ENCODE peak calls at places on chromosomes 3 and 15, in ten cellular contexts. Q, O, J, H, E, C, B, Y, U and R are unnamed samples.

GRCh38 chr3:42012935-42013651 is 51.2 kb upstream of the ULK4 start:
- DNase-seq in Q (peak), O (peak), J (peak), H (peak), E (no peak), C (peak), B (peak), Y (peak), U (no peak), R (peak)

GRCh38 chr15:85708402-85708932 is 86.3 kb downstream of the KLHL25 start:
- DNase-seq in Q (no peak), O (no peak), J (no peak), H (no peak), E (no peak), C (no peak), B (no peak), Y (no peak), U (no peak), R (no peak)

GRCh38 chr3:8255771-8256170 is 245.9 kb upstream of the LMCD1 start:
- DNase-seq in Q (no peak), O (no peak), J (no peak), H (no peak), E (no peak), C (no peak), B (no peak), Y (no peak), U (no peak), R (no peak)

GRCh38 chr15:53581513-53581912 is 177.9 kb downstream of the WDR72 start:
- DNase-seq in Q (no peak), O (no peak), J (no peak), H (no peak), E (no peak), C (no peak), B (no peak), Y (no peak), U (no peak), R (no peak)

GRCh38 chr15:63824570-63824969 is 9.2 kb downstream of the HERC1 start:
- DNase-seq in Q (no peak), O (no peak), J (no peak), H (no peak), E (no peak), C (no peak), B (no peak), Y (no peak), U (no peak), R (no peak)

GRCh38 chr3:48088056-48088748 is 72.0 kb upstream of the MAP4 start:
- DNase-seq in Q (no peak), O (no peak), J (no peak), H (no peak), E (no peak), C (peak), B (no peak), Y (peak), U (no peak), R (peak)

GRCh38 chr15:38699633-38700230 is 135.1 kb upstream of the RASGRP1 start:
- DNase-seq in Q (peak), O (peak), J (peak), H (peak), E (no peak), C (peak), B (peak), Y (peak), U (no peak), R (no peak)

GRCh38 chr3:162034368-162034767 is 537.8 kb downstream of the OTOL1 start:
- DNase-seq in Q (peak), O (no peak), J (no peak), H (peak), E (no peak), C (no peak), B (peak), Y (no peak), U (peak), R (no peak)

GRCh38 chr15:34337557-34338306 is at the start of gene SLC12A6:
- DNase-seq in Q (peak), O (peak), J (peak), H (peak), E (peak), C (peak), B (peak), Y (peak), U (peak), R (peak)

GRCh38 chr3:35772364-35773009 is 133.2 kb downstream of the ARPP21 start:
- DNase-seq in Q (no peak), O (no peak), J (no peak), H (no peak), E (no peak), C (no peak), B (no peak), Y (no peak), U (no peak), R (no peak)

GRCh38 chr15:65936317-65936716 is 67.0 kb downstream of the RAB11A start:
- DNase-seq in Q (no peak), O (no peak), J (no peak), H (no peak), E (no peak), C (no peak), B (no peak), Y (peak), U (no peak), R (no peak)

GRCh38 chr3:14801031-14801430 is 17.7 kb upstream of the FGD5 start:
- DNase-seq in Q (no peak), O (no peak), J (no peak), H (no peak), E (no peak), C (no peak), B (no peak), Y (no peak), U (no peak), R (no peak)

GRCh38 chr15:55586808-55587207 is 1.3 kb downstream of the PYGO1 start:
- DNase-seq in Q (peak), O (no peak), J (no peak), H (no peak), E (no peak), C (no peak), B (no peak), Y (peak), U (no peak), R (no peak)

GRCh38 chr3:113736548-113737089 is 9.4 kb downstream of the NAA50 start:
- DNase-seq in Q (peak), O (no peak), J (peak), H (peak), E (peak), C (peak), B (peak), Y (peak), U (no peak), R (no peak)

GRCh38 chr3:4079354-4080180 is 223.6 kb upstream of the SETMAR start:
- DNase-seq in Q (no peak), O (no peak), J (no peak), H (no peak), E (no peak), C (no peak), B (no peak), Y (no peak), U (no peak), R (no peak)

GRCh38 chr3:148840419-148840818 is 12.8 kb downstream of the CPB1 start:
- DNase-seq in Q (no peak), O (no peak), J (no peak), H (no peak), E (no peak), C (no peak), B (no peak), Y (no peak), U (no peak), R (no peak)

GRCh38 chr3:127043731-127044510 is 61.0 kb downstream of the PLXNA1 start:
- DNase-seq in Q (no peak), O (no peak), J (no peak), H (no peak), E (no peak), C (no peak), B (no peak), Y (no peak), U (no peak), R (no peak)

GRCh38 chr15:70093481-70094309 is 4.0 kb downstream of the TLE3 start:
- DNase-seq in Q (no peak), O (no peak), J (no peak), H (peak), E (no peak), C (no peak), B (no peak), Y (peak), U (no peak), R (no peak)

GRCh38 chr3:90016492-90017065 is 909.2 kb downstream of the EPHA3 start:
- DNase-seq in Q (no peak), O (no peak), J (no peak), H (no peak), E (no peak), C (no peak), B (no peak), Y (no peak), U (no peak), R (no peak)

GRCh38 chr3:60841355-60841754 is 409.9 kb downstream of the FHIT start:
- DNase-seq in Q (no peak), O (no peak), J (no peak), H (no peak), E (no peak), C (no peak), B (peak), Y (no peak), U (no peak), R (no peak)

GRCh38 chr3:52893723-52894122 is 3.6 kb downstream of the STIMATE start:
- DNase-seq in Q (no peak), O (no peak), J (no peak), H (no peak), E (no peak), C (no peak), B (no peak), Y (peak), U (no peak), R (no peak)

GRCh38 chr15:88400069-88400468 is 67.1 kb downstream of the MRPL46 start:
- DNase-seq in Q (no peak), O (no peak), J (no peak), H (no peak), E (no peak), C (no peak), B (no peak), Y (no peak), U (no peak), R (no peak)

GRCh38 chr3:169661567-169662214 is 1.8 kb downstream of the MECOM start:
- DNase-seq in Q (peak), O (no peak), J (no peak), H (peak), E (no peak), C (peak), B (peak), Y (peak), U (no peak), R (no peak)

GRCh38 chr15:78209646-78210348 is 24.6 kb downstream of the ACSBG1 start:
- DNase-seq in Q (no peak), O (no peak), J (no peak), H (no peak), E (no peak), C (no peak), B (no peak), Y (no peak), U (no peak), R (no peak)

GRCh38 chr15:69338535-69339213 is 40.0 kb downstream of the PAQR5 start:
- DNase-seq in Q (no peak), O (no peak), J (no peak), H (no peak), E (no peak), C (no peak), B (no peak), Y (no peak), U (no peak), R (no peak)

GRCh38 chr3:105518806-105519418 is 152.2 kb downstream of the ALCAM start:
- DNase-seq in Q (peak), O (no peak), J (peak), H (peak), E (peak), C (no peak), B (peak), Y (peak), U (peak), R (no peak)

GRCh38 chr3:139286825-139287224 is 57.0 kb upstream of the MRPS22 start:
- DNase-seq in Q (no peak), O (no peak), J (no peak), H (no peak), E (no peak), C (peak), B (no peak), Y (no peak), U (no peak), R (no peak)

GRCh38 chr3:185820973-185821758 is 3.7 kb downstream of the IGF2BP2 start:
- DNase-seq in Q (peak), O (no peak), J (no peak), H (peak), E (peak), C (no peak), B (peak), Y (peak), U (no peak), R (no peak)

GRCh38 chr15:100311099-100311751 is 30.6 kb downstream of the ADAMTS17 start:
- DNase-seq in Q (no peak), O (no peak), J (no peak), H (no peak), E (no peak), C (peak), B (no peak), Y (no peak), U (no peak), R (no peak)

GRCh38 chr15:95850837-95851236 is 479.7 kb upstream of the NR2F2 start:
- DNase-seq in Q (no peak), O (no peak), J (no peak), H (no peak), E (no peak), C (no peak), B (no peak), Y (no peak), U (no peak), R (no peak)